ENCODE peak calls at places on chromosomes 4 and X, in nine cellular contexts. X, L, G, U, B, J, I, T and R are unnamed samples.

GRCh38 chr4:156662921-156663320 is 308.7 kb downstream of the PDGFC start:
- DNase-seq in L (no peak), T (peak), G (no peak), J (no peak), X (no peak), B (no peak), I (no peak), U (no peak), R (no peak)

GRCh38 chr4:87114245-87115062 is 106.0 kb downstream of the KLHL8 start:
- DNase-seq in G (no peak), J (no peak), I (peak), L (no peak), B (no peak), U (no peak), X (no peak), T (no peak), R (no peak)

GRCh38 chr4:105058177-105058812 is 88.4 kb upstream of the TET2 start:
- DNase-seq in J (no peak), G (no peak), L (no peak), B (no peak), X (peak), U (peak), T (peak), I (peak), R (no peak)

GRCh38 chr4:112931001-112931400 is 118.5 kb upstream of the ANK2 start:
- DNase-seq in L (no peak), X (no peak), U (no peak), G (no peak), B (no peak), I (no peak), J (no peak), T (no peak), R (peak)

GRCh38 chr4:124061413-124061812 is 651.1 kb downstream of the ANKRD50 start:
- DNase-seq in G (no peak), U (no peak), I (no peak), L (no peak), X (peak), T (peak), B (no peak), J (no peak), R (no peak)

GRCh38 chr4:13641084-13641483 is 13.6 kb upstream of the BOD1L1 start:
- DNase-seq in G (no peak), B (no peak), X (no peak), U (no peak), L (peak), I (no peak), J (no peak), T (no peak), R (peak)

GRCh38 chrX:16278927-16279326 is 111.6 kb downstream of the MAGEB17 start:
- DNase-seq in B (no peak), X (no peak), I (no peak), G (no peak), L (no peak), T (no peak), U (no peak), J (no peak), R (no peak)

GRCh38 chrX:96182366-96182765 is 502.3 kb upstream of the DIAPH2 start:
- DNase-seq in J (no peak), B (no peak), I (peak), X (no peak), L (no peak), T (peak), G (no peak), U (no peak), R (peak)

GRCh38 chr4:43331226-43332078 is 438.9 kb downstream of the GRXCR1 start:
- DNase-seq in T (peak), B (no peak), L (no peak), X (peak), G (no peak), I (no peak), J (no peak), U (no peak), R (no peak)

GRCh38 chrX:112654871-112655270 is 24.9 kb downstream of the LHFPL1 start:
- DNase-seq in J (no peak), T (peak), X (peak), I (no peak), L (no peak), G (no peak), U (no peak), B (no peak), R (peak)

GRCh38 chr4:26985836-26986235 is 125.2 kb downstream of the STIM2 start:
- DNase-seq in J (no peak), I (no peak), B (no peak), U (no peak), X (no peak), L (no peak), G (no peak), T (peak), R (peak)

GRCh38 chrX:73270753-73271152 is 56.1 kb upstream of the NAP1L2 start:
- DNase-seq in G (no peak), L (no peak), B (no peak), X (no peak), T (no peak), I (no peak), U (no peak), J (no peak), R (no peak)

GRCh38 chr4:88757776-88758175 is 60.1 kb upstream of the NAP1L5 start:
- DNase-seq in B (no peak), J (no peak), L (no peak), X (no peak), U (no peak), I (no peak), T (no peak), G (no peak), R (no peak)

GRCh38 chr4:6451309-6451708 is 21.1 kb downstream of the PPP2R2C start:
- DNase-seq in T (no peak), J (no peak), L (no peak), I (no peak), B (no peak), U (no peak), G (no peak), X (no peak), R (no peak)